ENCODE peak calls at places on chromosomes 6 and 20, in six cellular contexts. S is upper lobe of right lung, D is ovary, O is osteoblast, L is colonic mucosa, A is stomach. P is an unnamed sample.

GRCh38 chr6:90865513-90865912 is 278.6 kb upstream of the MAP3K7 start:
- DNase-seq in L (no peak), A (no peak), S (no peak), O (no peak), D (no peak), P (no peak)

GRCh38 chr6:157019733-157020132 is 242.6 kb downstream of the ARID1B start:
- DNase-seq in O (peak; percentile 65), L (no peak), D (no peak), S (no peak), A (no peak), P (no peak)

GRCh38 chr6:15132854-15133670 is 112.8 kb upstream of the JARID2 start:
- DNase-seq in D (no peak), S (no peak), O (peak; percentile 88), A (no peak), L (no peak), P (peak; percentile 4)

GRCh38 chr6:167567142-167568033 is 242.5 kb downstream of the TTLL2 start:
- DNase-seq in A (no peak), D (no peak), S (no peak), O (no peak), L (peak; percentile 16), P (no peak)

GRCh38 chr6:118324081-118324480 is 224.0 kb upstream of the PLN start:
- DNase-seq in A (no peak), D (no peak), S (no peak), O (no peak), L (no peak), P (no peak)

GRCh38 chr20:19807901-19808300 is 49.8 kb downstream of the RIN2 start:
- DNase-seq in L (no peak), D (no peak), O (no peak), S (no peak), A (no peak), P (no peak)

GRCh38 chr6:395432-396125 is 4.0 kb downstream of the IRF4 start:
- DNase-seq in O (peak; percentile 70), L (no peak), S (no peak), D (no peak), A (no peak), P (no peak)

GRCh38 chr6:143233563-143234285 is 173.0 kb downstream of the AIG1 start:
- DNase-seq in L (no peak), S (no peak), A (no peak), O (no peak), D (peak; percentile 27), P (no peak)

GRCh38 chr20:54284928-54285704 is 77.2 kb downstream of the PFDN4 start:
- DNase-seq in D (no peak), O (no peak), L (no peak), A (no peak), S (no peak), P (no peak)

GRCh38 chr6:65649392-65649791 is 57.6 kb downstream of the EYS start:
- DNase-seq in L (no peak), D (no peak), O (no peak), S (no peak), A (no peak), P (no peak)

GRCh38 chr20:1391640-1392442 is 1.0 kb downstream of the FKBP1A start:
- DNase-seq in D (no peak), L (peak; percentile 43), O (peak; percentile 79), S (no peak), A (no peak), P (peak; percentile 53)
- H3K4me3 ChIP-seq in D (peak overlapping the region; percentile 82), L (peak overlapping the region; percentile 81), O (peak overlapping the region; percentile 91), S (peak overlapping the region; percentile 85), A (peak overlapping the region; percentile 89), P (peak overlapping the region; percentile 57)

GRCh38 chr6:34246563-34247391 is 2.0 kb downstream of the SMIM29 start:
- DNase-seq in D (peak; percentile 43), L (peak; percentile 42), O (peak; percentile 79), S (no peak), A (no peak), P (no peak)
- H3K4me1 ChIP-seq in D (peaks cover 4% of the 10 kb centered on the region), L (peaks cover 3% of the 10 kb centered on the region), O (peaks cover 45% of the 10 kb centered on the region), S (peaks cover 28% of the 10 kb centered on the region), A (peaks cover 28% of the 10 kb centered on the region), P (peaks cover 5% of the 10 kb centered on the region)

GRCh38 chr20:43954704-43955243 is 40.1 kb downstream of the TOX2 start:
- DNase-seq in O (no peak), D (no peak), S (no peak), A (no peak), L (no peak), P (no peak)
- H3K4me3 ChIP-seq in O (no peak overlapping the region), D (no peak overlapping the region), S (no peak overlapping the region), A (no peak overlapping the region), L (no peak overlapping the region), P (no peak overlapping the region)

GRCh38 chr6:106674541-106675229 is 45.3 kb downstream of the QRSL1 start:
- DNase-seq in O (no peak), L (no peak), D (no peak), A (no peak), S (no peak), P (no peak)

GRCh38 chr6:106666290-106667021 is 37.1 kb downstream of the QRSL1 start:
- DNase-seq in O (no peak), S (no peak), A (no peak), D (no peak), L (no peak), P (no peak)

GRCh38 chr6:106667022-106667402 is 37.6 kb downstream of the QRSL1 start:
- DNase-seq in D (no peak), A (no peak), L (no peak), S (no peak), O (no peak), P (no peak)

GRCh38 chr6:106671651-106672050 is 42.3 kb downstream of the QRSL1 start:
- DNase-seq in S (no peak), A (no peak), L (no peak), D (no peak), O (peak; percentile 15), P (no peak)

GRCh38 chr6:106670236-106670635 is 40.9 kb downstream of the QRSL1 start:
- DNase-seq in A (no peak), S (no peak), L (no peak), O (peak; percentile 30), D (no peak), P (no peak)
- H3K4me1 ChIP-seq in A (no peaks in the 10 kb centered on the region), S (no peaks in the 10 kb centered on the region), L (no peaks in the 10 kb centered on the region), O (no peaks in the 10 kb centered on the region), D (no peaks in the 10 kb centered on the region), P (no peaks in the 10 kb centered on the region)

GRCh38 chr20:25083773-25084615 is 2.1 kb upstream of the VSX1 start:
- DNase-seq in D (no peak), S (no peak), O (no peak), L (no peak), A (peak; percentile 48), P (no peak)
- H3K4me3 ChIP-seq in D (no peak overlapping the region), S (no peak overlapping the region), O (no peak overlapping the region), L (no peak overlapping the region), A (no peak overlapping the region), P (no peak overlapping the region)

P was measured in thyroid gland.